ENCODE peak calls at places on chromosome 21, in five cellular contexts. R, T, N, J and X are unnamed samples.

GRCh38 chr21:40618216-40618615 is 228.7 kb downstream of the DSCAM start:
- DNase-seq in R (no peak), T (no peak), N (no peak), J (no peak), X (no peak)

GRCh38 chr21:41662761-41663160 is 104.1 kb downstream of the RIPK4 start:
- DNase-seq in R (no peak), T (no peak), N (no peak), J (no peak), X (no peak)

GRCh38 chr21:37266515-37267221 is 466 bp downstream of the VPS26C start:
- DNase-seq in R (peak; percentile 35), T (peak; percentile 74), N (no peak), J (peak; percentile 27), X (peak; percentile 50)

GRCh38 chr21:34510148-34511142 is 1.6 kb downstream of the KCNE1 start:
- DNase-seq in R (peak; percentile 80), T (peak; percentile 88), N (no peak), J (peak; percentile 67), X (peak; percentile 70)

GRCh38 chr21:18832950-18833349 is 429.4 kb upstream of the TMPRSS15 start:
- DNase-seq in R (no peak), T (no peak), N (no peak), J (no peak), X (no peak)

GRCh38 chr21:42148097-42148496 is 70.8 kb upstream of the ABCG1 start:
- DNase-seq in R (no peak), T (no peak), N (no peak), J (no peak), X (no peak)

GRCh38 chr21:14325575-14325974 is 57.4 kb downstream of the HSPA13 start:
- DNase-seq in R (no peak), T (no peak), N (no peak), J (peak; percentile 1), X (no peak)

GRCh38 chr21:42317341-42317741 is 2.1 kb upstream of the TFF3 start:
- DNase-seq in R (no peak), T (peak; percentile 41), N (no peak), J (no peak), X (no peak)

GRCh38 chr21:31420354-31420753 is 76.3 kb upstream of the TIAM1 start:
- DNase-seq in R (no peak), T (no peak), N (no peak), J (no peak), X (no peak)

GRCh38 chr21:37430184-37430821 is 63.7 kb downstream of the DYRK1A start:
- DNase-seq in R (no peak), T (no peak), N (no peak), J (peak; percentile 69), X (no peak)

GRCh38 chr21:41213081-41213480 is 45.1 kb downstream of the BACE2 start:
- DNase-seq in R (no peak), T (no peak), N (no peak), J (no peak), X (no peak)

GRCh38 chr21:32726742-32727477 is 903 bp downstream of the SYNJ1 start:
- DNase-seq in R (no peak), T (no peak), N (no peak), J (no peak), X (peak; percentile 58)

GRCh38 chr21:17931080-17931479 is 111.9 kb upstream of the C21orf91 start:
- DNase-seq in R (peak; percentile 23), T (no peak), N (peak; percentile 8), J (peak; percentile 6), X (no peak)

GRCh38 chr21:25881524-25882376 is 147.0 kb downstream of the GABPA start:
- DNase-seq in R (peak; percentile 48), T (peak; percentile 80), N (peak; percentile 9), J (peak; percentile 39), X (peak; percentile 78)

GRCh38 chr21:37829043-37829442 is 87.2 kb downstream of the KCNJ6 start:
- DNase-seq in R (no peak), T (no peak), N (no peak), J (no peak), X (no peak)

GRCh38 chr21:38780879-38781278 is 24.9 kb upstream of the ETS2 start:
- DNase-seq in R (no peak), T (no peak), N (peak; percentile 34), J (no peak), X (no peak)

GRCh38 chr21:42389449-42389835 is 6.4 kb downstream of the TMPRSS3 start:
- DNase-seq in R (no peak), T (no peak), N (no peak), J (peak; percentile 87), X (no peak)

GRCh38 chr21:37878946-37879660 is 37.2 kb downstream of the KCNJ6 start:
- DNase-seq in R (no peak), T (no peak), N (no peak), J (no peak), X (no peak)

GRCh38 chr21:37552496-37553399 is 186.2 kb downstream of the DYRK1A start:
- DNase-seq in R (no peak), T (no peak), N (no peak), J (no peak), X (no peak)

GRCh38 chr21:33871171-33871570 is 44.4 kb downstream of the ATP5PO start:
- DNase-seq in R (no peak), T (no peak), N (no peak), J (no peak), X (no peak)

GRCh38 chr21:41247561-41247968 is 69.0 kb upstream of the FAM3B start:
- DNase-seq in R (no peak), T (peak; percentile 29), N (no peak), J (peak; percentile 28), X (no peak)

GRCh38 chr21:17554619-17555472 is 42.0 kb downstream of the CXADR start:
- DNase-seq in R (no peak), T (no peak), N (no peak), J (peak; percentile 32), X (peak; percentile 19)

GRCh38 chr21:29007801-29008200 is 11.3 kb downstream of the RWDD2B start:
- DNase-seq in R (no peak), T (no peak), N (no peak), J (no peak), X (no peak)

GRCh38 chr21:26199471-26199870 is 28.9 kb upstream of the APP start:
- DNase-seq in R (no peak), T (no peak), N (no peak), J (no peak), X (no peak)

GRCh38 chr21:42381347-42381984 is 14.4 kb downstream of the TMPRSS3 start:
- DNase-seq in R (peak; percentile 51), T (no peak), N (no peak), J (peak; percentile 69), X (peak; percentile 41)

DNA sequence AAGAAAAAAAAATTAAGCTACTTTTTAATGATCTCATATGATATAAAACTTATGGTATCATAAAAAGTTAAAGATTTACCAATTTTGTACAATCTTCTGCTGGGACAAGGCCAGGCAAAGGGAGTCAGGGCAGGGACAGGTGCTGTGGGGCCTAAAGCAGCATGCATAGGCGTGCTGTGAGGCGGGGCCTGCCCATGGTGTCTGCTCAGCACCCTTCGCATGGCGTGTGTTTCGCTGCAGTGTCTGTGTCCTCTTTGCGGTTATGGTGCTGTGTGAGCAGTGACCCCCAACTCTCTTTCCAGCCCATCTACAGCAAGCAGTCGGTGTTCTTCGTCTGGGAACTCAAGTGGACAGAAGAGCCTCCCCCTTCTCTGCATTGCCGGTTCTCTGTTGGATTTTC is 13.4 kb upstream of the PWP2 start:
- DNase-seq in R (no peak), T (peak; percentile 33), N (no peak), J (no peak), X (no peak)
- TF ChIP-seq SUZ12 in R (no peak), T (no peak), N (no peak), J (no peak), X (no peak)

DNA sequence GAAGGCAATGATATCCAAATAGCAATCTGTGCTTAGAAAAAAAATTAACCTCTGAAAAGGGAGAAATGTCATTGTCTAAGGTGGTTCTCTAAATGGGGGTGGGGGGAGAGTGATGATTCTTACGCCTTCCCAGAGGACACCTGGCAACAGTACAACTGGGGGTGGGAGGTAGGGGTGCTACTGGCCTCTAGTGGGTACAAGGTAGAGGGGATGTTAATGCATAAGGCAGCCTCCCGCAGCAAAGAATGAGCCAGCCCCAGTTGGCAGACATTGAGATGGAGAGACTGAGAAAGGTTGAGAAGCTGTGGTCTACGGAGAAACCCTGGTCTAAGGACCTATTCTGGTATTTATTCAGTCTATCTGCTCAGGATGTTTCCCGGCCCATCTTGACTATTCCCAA is 472.2 kb upstream of the RUNX1 start:
- DNase-seq in R (peak; percentile 78), T (no peak), N (no peak), J (no peak), X (no peak)
- TF ChIP-seq SUZ12 in R (no peak), T (no peak), N (no peak), J (no peak), X (no peak)

GRCh38 chr21:23452384-23453083 is 2154.7 kb downstream of the MRPL39 start:
- DNase-seq in R (peak; percentile 64), T (peak; percentile 66), N (no peak), J (no peak), X (peak; percentile 18)
- TF ChIP-seq SUZ12 in R (no peak), T (no peak), N (no peak), J (no peak), X (no peak)

DNA sequence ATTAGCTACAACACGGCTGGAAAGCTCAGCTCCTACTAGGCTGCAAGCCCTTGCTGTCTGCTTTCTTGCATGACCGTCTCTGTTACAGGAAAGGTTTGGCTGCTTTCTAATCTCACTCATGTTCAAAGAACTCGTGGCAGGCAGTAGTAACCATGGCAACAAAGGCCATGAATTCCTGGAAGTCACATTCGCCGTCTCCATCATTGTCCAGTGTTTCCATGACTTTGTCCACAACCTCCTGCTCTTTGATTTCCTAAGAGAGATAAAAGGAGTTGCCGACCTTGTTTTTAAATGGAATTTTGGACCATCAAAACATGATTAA is 5.7 kb downstream of the S100B start:
- DNase-seq in R (no peak), T (no peak), N (no peak), J (peak; percentile 94), X (no peak)
- TF ChIP-seq SUZ12 in R (no peak), T (no peak), N (no peak), J (no peak), X (no peak)

GRCh38 chr21:24045775-24046215 is 1561.5 kb downstream of the MRPL39 start:
- DNase-seq in R (peak; percentile 15), T (peak; percentile 42), N (no peak), J (no peak), X (peak; percentile 13)
- TF ChIP-seq SUZ12 in R (no peak), T (no peak), N (no peak), J (no peak), X (no peak)

DNA sequence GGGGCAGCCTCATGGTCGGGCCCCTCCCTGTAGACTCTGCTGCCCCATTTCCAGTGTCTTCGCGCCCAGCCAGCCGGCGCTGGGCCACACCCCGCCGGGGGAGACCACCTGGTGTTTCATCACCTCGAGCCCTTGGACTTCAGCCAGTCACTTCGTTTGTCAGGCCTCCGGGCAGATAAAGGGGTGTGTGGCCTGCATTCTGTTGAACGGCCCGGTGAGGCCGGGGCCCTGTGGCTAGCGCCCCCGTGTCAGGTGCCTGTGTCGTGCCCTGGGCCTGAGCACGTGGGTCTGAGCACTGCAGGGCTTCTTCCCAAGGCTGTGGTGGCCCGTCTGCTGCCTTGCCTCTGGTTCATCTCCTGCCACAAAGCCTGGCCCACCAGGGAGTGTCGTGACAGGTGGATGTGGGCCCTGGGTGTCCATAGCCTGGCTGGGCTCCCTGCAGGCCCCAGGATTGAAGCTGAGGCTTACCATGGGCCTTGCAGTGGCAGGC is 65.2 kb upstream of the DIP2A start:
- DNase-seq in R (no peak), T (no peak), N (no peak), J (peak; percentile 15), X (no peak)
- TF ChIP-seq SUZ12 in R (no peak), T (no peak), N (no peak), J (no peak), X (no peak)

GRCh38 chr21:15774590-15774989 is 44.8 kb downstream of the USP25 start:
- DNase-seq in R (no peak), T (no peak), N (no peak), J (no peak), X (no peak)
- TF ChIP-seq SUZ12 in R (no peak), T (no peak), N (no peak), J (no peak), X (no peak)